ENCODE peak calls at places on chromosomes 6 and 20, in nine cellular contexts. N is foreskin fibroblast; S is uterus; E is left lung; J is CD8-positive, alpha-beta T cell; M is endothelial cell; T is SK-N-SH; L is heart right ventricle; U is breast epithelium. H is an unnamed sample.

GRCh38 chr6:53233309-53233708 is 84.7 kb upstream of the GCM1 start:
- DNase-seq in N (no peak), S (no peak), E (no peak), J (no peak), M (no peak), T (no peak), L (no peak), U (no peak), H (no peak)

GRCh38 chr20:25317351-25318075 is 69.6 kb downstream of the PYGB start:
- DNase-seq in N (no peak), S (no peak), E (peak; percentile 37), J (no peak), M (no peak), T (no peak), L (no peak), U (no peak), H (peak; percentile 9)

GRCh38 chr6:126148853-126149252 is 162.5 kb downstream of the TRMT11 start:
- DNase-seq in N (no peak), S (no peak), E (no peak), J (no peak), M (no peak), T (no peak), L (no peak), U (no peak), H (no peak)

GRCh38 chr20:33415948-33416347 is 14.6 kb upstream of the CDK5RAP1 start:
- DNase-seq in N (peak; percentile 76), S (no peak), E (no peak), J (no peak), M (peak; percentile 48), T (peak; percentile 66), L (peak; percentile 58), U (no peak), H (no peak)

GRCh38 chr6:2353412-2354137 is 108.2 kb upstream of the GMDS start:
- DNase-seq in N (peak; percentile 88), S (peak; percentile 58), E (no peak), J (peak; percentile 10), M (peak; percentile 75), T (peak; percentile 58), L (peak; percentile 69), U (peak; percentile 58), H (no peak)

GRCh38 chr6:28893172-28893799 is 30.5 kb downstream of the TRIM27 start:
- DNase-seq in N (no peak), S (no peak), E (no peak), J (no peak), M (no peak), T (no peak), L (no peak), U (no peak), H (no peak)

GRCh38 chr6:37556884-37557644 is 57.4 kb upstream of the CCDC167 start:
- DNase-seq in N (no peak), S (no peak), E (no peak), J (no peak), M (no peak), T (no peak), L (no peak), U (no peak), H (no peak)

GRCh38 chr6:45192556-45192955 is 135.6 kb upstream of the RUNX2 start:
- DNase-seq in N (no peak), S (no peak), E (no peak), J (no peak), M (no peak), T (no peak), L (no peak), U (no peak), H (no peak)

GRCh38 chr20:63509088-63509564 is 10.2 kb upstream of the EEF1A2 start:
- DNase-seq in N (peak; percentile 27), S (no peak), E (no peak), J (no peak), M (no peak), T (no peak), L (no peak), U (no peak), H (no peak)

GRCh38 chr6:25053875-25054371 is 118.2 kb upstream of the RIPOR2 start:
- DNase-seq in N (peak; percentile 71), S (peak; percentile 69), E (no peak), J (no peak), M (no peak), T (no peak), L (no peak), U (no peak), H (no peak)

GRCh38 chr6:149854532-149854931 is 9.6 kb downstream of the LRP11 start:
- DNase-seq in N (no peak), S (no peak), E (no peak), J (no peak), M (no peak), T (no peak), L (no peak), U (peak; percentile 40), H (no peak)

GRCh38 chr20:9397928-9398327 is 116.5 kb upstream of the LAMP5 start:
- DNase-seq in N (no peak), S (no peak), E (no peak), J (no peak), M (no peak), T (no peak), L (peak; percentile 27), U (no peak), H (no peak)

GRCh38 chr20:50450961-50451752 is 59.0 kb upstream of the PTPN1 start:
- DNase-seq in N (peak; percentile 89), S (peak; percentile 83), E (no peak), J (no peak), M (no peak), T (no peak), L (no peak), U (no peak), H (no peak)

DNA sequence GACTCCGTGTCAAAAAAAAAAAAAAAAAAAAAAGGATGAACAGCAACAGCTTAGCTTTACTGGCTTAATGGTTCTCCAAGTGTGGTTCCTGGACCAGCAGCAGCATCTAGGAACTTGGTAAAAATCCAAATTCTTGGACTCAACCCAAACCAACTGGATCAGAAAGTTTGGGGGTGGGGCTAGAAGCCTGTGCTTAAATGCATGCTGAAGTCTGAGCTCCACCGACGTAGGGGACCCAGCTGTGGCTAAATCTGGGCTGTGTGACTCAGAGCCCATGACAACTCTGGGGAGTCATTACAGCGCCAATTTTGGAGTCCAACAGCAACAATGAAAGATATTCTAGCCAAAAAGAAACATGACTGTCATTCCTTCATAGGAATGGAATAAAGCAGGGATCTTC is 13.6 kb upstream of the CHD6 start:
- DNase-seq in N (peak; percentile 76), S (peak; percentile 38), E (no peak), J (no peak), M (no peak), T (no peak), L (peak; percentile 83), U (no peak), H (no peak)
- TF ChIP-seq CTCF in N (no peak), S (no peak), E (no peak), J (no peak), M (no peak), T (no peak), L (no peak), U (no peak), H (no peak)

GRCh38 chr6:64280569-64280968 is 645.0 kb downstream of the PHF3 start:
- DNase-seq in N (no peak), S (no peak), E (no peak), J (no peak), M (no peak), T (peak; percentile 6), L (no peak), U (no peak), H (no peak)
- TF ChIP-seq CTCF in N (peak; percentile 15), S (no peak), E (no peak), J (no peak), M (no peak), T (peak; percentile 75), L (peak; percentile 28), U (no peak), H (no peak)

GRCh38 chr6:70520575-70520974 is 46.2 kb upstream of the SDHAF4 start:
- DNase-seq in N (peak; percentile 17), S (no peak), E (no peak), J (no peak), M (no peak), T (peak; percentile 9), L (no peak), U (no peak), H (no peak)
- TF ChIP-seq CTCF in N (peak; percentile 30), S (no peak), E (no peak), J (peak; percentile 38), M (no peak), T (peak; percentile 53), L (no peak), U (no peak), H (no peak)

GRCh38 chr6:44037847-44038542 is 89.3 kb downstream of the MRPL14 start:
- DNase-seq in N (no peak), S (no peak), E (no peak), J (no peak), M (no peak), T (no peak), L (no peak), U (no peak), H (no peak)
- TF ChIP-seq CTCF in N (no peak), S (no peak), E (no peak), J (no peak), M (no peak), T (no peak), L (no peak), U (no peak), H (no peak)

GRCh38 chr6:12504325-12504966 is 212.1 kb upstream of the PHACTR1 start:
- DNase-seq in N (peak; percentile 45), S (no peak), E (no peak), J (no peak), M (peak; percentile 23), T (peak; percentile 20), L (no peak), U (no peak), H (no peak)
- TF ChIP-seq CTCF in N (peak; percentile 40), S (no peak), E (peak; percentile 31), J (no peak), M (peak; percentile 51), T (peak; percentile 50), L (peak; percentile 22), U (peak; percentile 22), H (no peak)

GRCh38 chr6:56766806-56767178 is 124.1 kb upstream of the DST start:
- DNase-seq in N (peak; percentile 81), S (no peak), E (no peak), J (no peak), M (no peak), T (no peak), L (no peak), U (no peak), H (no peak)
- TF ChIP-seq CTCF in N (no peak), S (no peak), E (no peak), J (no peak), M (no peak), T (no peak), L (no peak), U (no peak), H (no peak)

GRCh38 chr6:112337209-112337638 is 9.9 kb upstream of the RFPL4B start:
- DNase-seq in N (peak; percentile 93), S (peak; percentile 49), E (no peak), J (no peak), M (peak; percentile 61), T (peak; percentile 84), L (peak; percentile 51), U (peak; percentile 29), H (no peak)
- TF ChIP-seq CTCF in N (peak; percentile 78), S (peak; percentile 52), E (peak; percentile 25), J (no peak), M (peak; percentile 18), T (peak; percentile 87), L (peak; percentile 66), U (peak; percentile 53), H (no peak)

H was measured in activated B cell treated with CpG ODN at 0.5 μM for 24 hours.